ENCODE peak calls at places on chromosomes 5 and 9, in five cellular contexts. Q, T, G, U and E are unnamed samples.

GRCh38 chr9:33202552-33203300 is 35.6 kb upstream of the B4GALT1 start:
- DNase-seq in Q (no peak), G (peak; percentile 91), U (no peak), T (peak; percentile 63), E (peak; percentile 69)

GRCh38 chr5:54311178-54311811 is 922 bp upstream of the ARL15 start:
- DNase-seq in U (no peak), T (no peak), G (peak; percentile 57), Q (peak; percentile 34), E (peak; percentile 26)

GRCh38 chr5:29089591-29090141 is 2051.3 kb upstream of the CDH9 start:
- DNase-seq in Q (no peak), G (no peak), T (no peak), U (no peak), E (no peak)

GRCh38 chr5:174609116-174609515 is 115.3 kb upstream of the MSX2 start:
- DNase-seq in T (no peak), Q (no peak), U (no peak), G (no peak), E (no peak)

GRCh38 chr9:70480405-70480980 is 66.0 kb upstream of the KLF9 start:
- DNase-seq in T (peak; percentile 86), Q (peak; percentile 54), U (no peak), G (peak; percentile 99), E (peak; percentile 90)

GRCh38 chr9:90100014-90100413 is 495.2 kb downstream of the GADD45G start:
- DNase-seq in T (no peak), Q (no peak), G (peak; percentile 2), U (no peak), E (no peak)

GRCh38 chr9:20022410-20022809 is 233.6 kb upstream of the SLC24A2 start:
- DNase-seq in U (no peak), T (no peak), G (peak; percentile 72), Q (peak; percentile 59), E (peak; percentile 62)

GRCh38 chr5:111453747-111454146 is 58.6 kb downstream of the STARD4 start:
- DNase-seq in T (no peak), Q (peak; percentile 13), G (peak; percentile 87), U (no peak), E (peak; percentile 74)